ENCODE peak calls at places on chromosomes 11 and 22, in seven cellular contexts. E is IMR-90, W is K562, T is heart left ventricle, B is uterus, J is body of pancreas, F is GM12878. X is an unnamed sample.

GRCh38 chr11:17525570-17525969 is 18.6 kb downstream of the USH1C start:
- DNase-seq in E (no peak), W (no peak), T (no peak), B (no peak), J (no peak), F (no peak), X (no peak)

GRCh38 chr11:103413266-103413888 is 304.2 kb downstream of the DYNC2H1 start:
- DNase-seq in E (peak; percentile 37), W (no peak), T (no peak), B (no peak), J (no peak), F (no peak), X (no peak)

GRCh38 chr11:32893091-32893946 is 708 bp downstream of the QSER1 start:
- DNase-seq in E (peak; percentile 26), W (peak; percentile 84), T (peak; percentile 74), B (peak; percentile 59), J (peak; percentile 53), F (no peak), X (peak; percentile 7)

GRCh38 chr22:43110927-43111623 is 525 bp downstream of the BIK start:
- DNase-seq in E (no peak), W (no peak), T (no peak), B (no peak), J (peak; percentile 68), F (no peak), X (no peak)

GRCh38 chr11:78722786-78723185 is 148.1 kb upstream of the NARS2 start:
- DNase-seq in E (peak; percentile 13), W (no peak), T (no peak), B (no peak), J (no peak), F (no peak), X (no peak)

GRCh38 chr22:31046591-31047226 is 34.4 kb upstream of the SMTN start:
- DNase-seq in E (peak; percentile 13), W (peak; percentile 43), T (peak; percentile 87), B (peak; percentile 67), J (peak; percentile 20), F (no peak), X (peak; percentile 23)

GRCh38 chr11:68043349-68044144 is 4.7 kb downstream of the TCIRG1 start:
- DNase-seq in E (peak; percentile 66), W (peak; percentile 95), T (no peak), B (peak; percentile 62), J (no peak), F (no peak), X (no peak)

GRCh38 chr11:122778148-122778547 is 60.2 kb upstream of the CRTAM start:
- DNase-seq in E (peak; percentile 65), W (no peak), T (no peak), B (no peak), J (no peak), F (no peak), X (no peak)

GRCh38 chr22:24992946-24993345 is 40.4 kb downstream of the KIAA1671 start:
- DNase-seq in E (no peak), W (no peak), T (no peak), B (no peak), J (no peak), F (no peak), X (no peak)

GRCh38 chr22:24990344-24990905 is 37.9 kb downstream of the KIAA1671 start:
- DNase-seq in E (no peak), W (no peak), T (no peak), B (no peak), J (no peak), F (no peak), X (no peak)

GRCh38 chr22:24986816-24987215 is 34.3 kb downstream of the KIAA1671 start:
- DNase-seq in E (no peak), W (no peak), T (no peak), B (no peak), J (no peak), F (no peak), X (no peak)

GRCh38 chr22:24989135-24989534 is 36.6 kb downstream of the KIAA1671 start:
- DNase-seq in E (no peak), W (no peak), T (no peak), B (no peak), J (no peak), F (no peak), X (no peak)

DNA sequence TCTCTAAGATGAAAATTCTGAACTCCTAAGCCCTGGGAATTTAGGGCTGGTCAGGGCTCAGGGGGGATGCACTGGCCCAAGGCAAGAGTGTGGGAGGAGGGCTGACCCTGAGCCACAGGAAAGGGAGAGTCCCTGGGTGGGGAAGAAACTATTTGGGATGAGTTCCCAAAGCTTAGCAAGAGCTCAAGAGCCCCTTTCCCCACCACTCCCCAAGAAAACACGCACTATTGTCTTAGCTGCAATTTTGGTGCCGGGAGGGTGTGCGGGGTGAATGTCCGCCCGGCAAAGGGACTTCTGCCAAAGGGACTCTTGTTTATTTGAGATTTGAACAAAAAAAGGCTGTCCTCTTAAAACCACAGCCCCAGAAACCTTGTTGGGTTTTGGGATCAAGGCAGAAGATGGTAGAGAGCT is 37.0 kb downstream of the KIAA1671 start:
- DNase-seq in E (no peak), W (no peak), T (no peak), B (no peak), J (no peak), F (no peak), X (peak; percentile 51)
- H3K27ac ChIP-seq in E (no peak overlapping the region), W (no peak overlapping the region), T (peak overlapping the region; percentile 41), B (no peak overlapping the region), J (no peak overlapping the region), F (no peak overlapping the region), X (peak overlapping the region; percentile 86)

GRCh38 chr11:58628446-58628845 is 6.0 kb downstream of the CNTF start:
- DNase-seq in E (peak; percentile 42), W (no peak), T (peak; percentile 33), B (no peak), J (peak; percentile 28), F (no peak), X (no peak)

GRCh38 chr11:58625826-58626460 is 3.5 kb downstream of the CNTF start:
- DNase-seq in E (peak; percentile 87), W (no peak), T (no peak), B (no peak), J (no peak), F (no peak), X (no peak)

GRCh38 chr11:58625086-58625485 is 2.6 kb downstream of the CNTF start:
- DNase-seq in E (peak; percentile 4), W (no peak), T (no peak), B (no peak), J (no peak), F (no peak), X (no peak)

GRCh38 chr11:58629857-58630256 is 7.4 kb downstream of the CNTF start:
- DNase-seq in E (peak; percentile 71), W (peak; percentile 69), T (no peak), B (no peak), J (peak; percentile 30), F (no peak), X (peak; percentile 41)

GRCh38 chr11:58626915-58627483 is 4.5 kb downstream of the CNTF start:
- DNase-seq in E (peak; percentile 6), W (no peak), T (no peak), B (no peak), J (no peak), F (no peak), X (no peak)
- TF ChIP-seq POLR2A in E (no peak), W (no peak), T (no peak), B (no peak), J (no peak), F (no peak), X (no peak)

GRCh38 chr22:39733191-39733590 is 160.4 kb downstream of the ENTHD1 start:
- DNase-seq in E (no peak), W (no peak), T (no peak), B (no peak), J (no peak), F (no peak), X (no peak)

GRCh38 chr22:39732625-39733024 is 160.9 kb downstream of the ENTHD1 start:
- DNase-seq in E (no peak), W (no peak), T (no peak), B (no peak), J (no peak), F (no peak), X (no peak)

GRCh38 chr22:39731881-39732555 is 161.5 kb downstream of the CACNA1I start:
- DNase-seq in E (no peak), W (no peak), T (no peak), B (no peak), J (no peak), F (no peak), X (no peak)

GRCh38 chr22:39729141-39729934 is 158.8 kb downstream of the CACNA1I start:
- DNase-seq in E (no peak), W (no peak), T (no peak), B (no peak), J (no peak), F (no peak), X (no peak)

DNA sequence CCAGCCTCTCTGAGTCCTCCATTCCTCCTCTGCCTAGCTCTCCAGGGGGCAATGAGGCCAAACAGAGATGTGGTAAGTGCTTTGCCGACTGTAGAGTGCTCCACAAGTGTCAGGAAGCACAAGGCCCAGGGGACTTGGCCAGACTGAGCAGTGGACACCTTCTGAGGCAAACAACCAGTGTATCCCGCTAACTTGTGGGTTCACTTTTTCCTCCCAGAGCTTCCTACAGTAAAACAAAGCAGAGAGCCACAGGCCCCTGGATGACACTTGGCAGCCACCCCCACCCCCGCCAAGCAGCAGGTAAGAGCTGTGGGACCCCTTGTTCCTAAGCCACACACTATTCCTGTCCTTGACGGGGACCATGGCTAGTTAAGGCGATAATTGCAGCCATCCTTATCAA is 160.9 kb downstream of the CACNA1I start:
- DNase-seq in E (no peak), W (no peak), T (no peak), B (no peak), J (no peak), F (no peak), X (no peak)
- H3K27me3 ChIP-seq in E (peaks cover 43% of the 10 kb centered on the region), W (no peaks in the 10 kb centered on the region), T (peaks cover 57% of the 10 kb centered on the region), B (no peaks in the 10 kb centered on the region), J (no peaks in the 10 kb centered on the region), F (peaks cover 1% of the 10 kb centered on the region), X (no peaks in the 10 kb centered on the region)

GRCh38 chr11:65417702-65418430 is 4.7 kb upstream of the NEAT1 start:
- DNase-seq in E (peak; percentile 28), W (peak; percentile 69), T (peak; percentile 82), B (peak; percentile 71), J (peak; percentile 33), F (no peak), X (peak; percentile 40)

GRCh38 chr11:65419773-65420481 is 2.7 kb upstream of the NEAT1 start:
- DNase-seq in E (peak; percentile 89), W (peak; percentile 90), T (peak; percentile 97), B (peak; percentile 90), J (peak; percentile 93), F (no peak), X (peak; percentile 93)

GRCh38 chr11:65419460-65419772 is 3.2 kb upstream of the NEAT1 start:
- DNase-seq in E (no peak), W (no peak), T (peak; percentile 38), B (peak; percentile 43), J (no peak), F (no peak), X (peak; percentile 31)

GRCh38 chr11:65418431-65418680 is 4.2 kb upstream of the NEAT1 start:
- DNase-seq in E (no peak), W (no peak), T (no peak), B (no peak), J (no peak), F (no peak), X (no peak)

DNA sequence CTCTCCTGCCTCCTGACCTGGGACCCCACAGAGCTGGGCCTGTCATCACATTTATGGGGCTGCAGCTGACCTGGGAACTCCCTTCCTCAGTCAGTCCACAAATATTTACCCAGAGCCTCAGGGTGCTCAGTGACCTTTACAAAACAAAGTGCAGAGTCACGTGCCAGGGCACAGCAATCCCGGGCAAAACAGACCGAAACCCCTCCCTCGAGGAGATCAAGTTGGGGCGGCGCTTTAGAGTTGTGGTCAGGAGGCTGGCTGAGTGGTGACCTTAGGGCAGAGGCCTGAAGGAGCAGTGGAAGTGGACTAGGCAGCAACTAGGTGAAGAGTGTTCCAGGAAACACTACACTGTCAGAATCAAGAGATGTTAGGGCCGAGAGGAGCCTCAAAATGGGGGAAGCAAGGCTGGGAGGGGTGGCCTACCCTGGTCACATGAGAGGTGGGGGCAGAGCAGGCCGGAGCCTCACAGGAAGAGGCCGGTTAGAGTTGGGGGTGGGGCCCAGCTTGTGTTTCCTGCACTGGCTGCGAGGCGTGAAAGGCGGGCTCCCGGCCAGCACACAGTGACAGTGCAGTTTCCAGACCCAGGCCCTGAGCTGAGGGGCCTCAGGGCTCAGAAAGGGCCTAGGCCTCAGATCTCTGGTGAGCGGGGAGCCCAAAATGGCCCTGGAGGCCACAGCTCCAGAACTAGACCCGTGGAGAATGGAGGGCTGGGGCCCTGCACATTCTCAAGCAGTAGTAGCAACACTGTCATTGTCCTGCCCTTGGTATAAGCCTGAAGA is 3.7 kb upstream of the NEAT1 start:
- DNase-seq in E (peak; percentile 91), W (peak; percentile 99), T (peak; percentile 99), B (peak; percentile 96), J (peak; percentile 95), F (peak; percentile 91), X (peak; percentile 95)
- H3K27ac ChIP-seq in E (peak overlapping the region; percentile 98), W (peak overlapping the region; percentile 98), T (peak overlapping the region; percentile 99), B (peak overlapping the region; percentile 98), J (peak overlapping the region; percentile 100), F (peak overlapping the region; percentile 100), X (peak overlapping the region; percentile 99)